ENCODE peak calls at places on chromosomes 7 and 10, in six cellular contexts. T is neuronal stem cell, G is H1, B is IMR-90, L is mesenchymal stem cell, I is H9. R is an unnamed sample.

GRCh38 chr10:113806503-113806902 is 47.4 kb downstream of the DCLRE1A start:
- DNase-seq in G (no peak), I (no peak), L (no peak), B (no peak), T (no peak), R (no peak)

GRCh38 chr7:92834661-92835139 is 1.7 kb downstream of the CDK6 start:
- DNase-seq in G (no peak), L (peak), T (peak), I (peak), B (no peak), R (no peak)

GRCh38 chr10:69239816-69240434 is 19.8 kb downstream of the HKDC1 start:
- DNase-seq in I (no peak), B (no peak), G (no peak), L (no peak), T (no peak), R (no peak)

GRCh38 chr7:129550673-129551360 is 48.5 kb downstream of the SMKR1 start:
- DNase-seq in T (no peak), B (no peak), L (no peak), G (no peak), I (no peak), R (peak)

GRCh38 chr7:144386741-144387140 is 16.8 kb downstream of the NOBOX start:
- DNase-seq in B (peak), L (peak), T (no peak), G (no peak), I (no peak), R (peak)

GRCh38 chr10:113732160-113732881 is 19.2 kb upstream of the PLEKHS1 start:
- DNase-seq in G (no peak), I (no peak), L (no peak), B (no peak), T (no peak), R (peak)

GRCh38 chr7:117750612-117751563 is 122.4 kb downstream of the CTTNBP2 start:
- DNase-seq in G (no peak), L (peak), B (peak), T (peak), I (no peak), R (no peak)

GRCh38 chr10:98041352-98042043 is 11.1 kb upstream of the CRTAC1 start:
- DNase-seq in T (peak), L (peak), I (peak), B (peak), G (peak), R (peak)

GRCh38 chr10:126634915-126635314 is 35.6 kb downstream of the C10orf90 start:
- DNase-seq in B (no peak), I (no peak), L (no peak), T (no peak), G (no peak), R (no peak)

GRCh38 chr10:125231116-125231812 is 70.9 kb upstream of the CTBP2 start:
- DNase-seq in I (peak), L (peak), G (peak), T (peak), B (peak), R (peak)

GRCh38 chr7:157278791-157279678 is 57.8 kb upstream of the DNAJB6 start:
- DNase-seq in G (no peak), T (no peak), B (no peak), L (no peak), I (peak), R (peak)

GRCh38 chr7:3156508-3156907 is 112.8 kb upstream of the CARD11 start:
- DNase-seq in I (no peak), G (no peak), T (no peak), B (no peak), L (no peak), R (no peak)

GRCh38 chr7:155789001-155789725 is 23.1 kb downstream of the SHH start:
- DNase-seq in I (no peak), B (no peak), T (no peak), L (no peak), G (no peak), R (peak)

GRCh38 chr7:143285806-143286521 is 1.2 kb downstream of the TMEM139 start:
- DNase-seq in I (no peak), L (no peak), B (no peak), T (no peak), G (no peak), R (no peak)

GRCh38 chr7:163971-164881 is 28.1 kb upstream of the FAM20C start:
- DNase-seq in B (no peak), T (no peak), I (no peak), L (no peak), G (no peak), R (no peak)

GRCh38 chr10:122293156-122293978 is 22.3 kb downstream of the BTBD16 start:
- DNase-seq in I (no peak), B (no peak), L (no peak), G (no peak), T (no peak), R (peak)

GRCh38 chr7:82294258-82294855 is 149.2 kb downstream of the CACNA2D1 start:
- DNase-seq in L (no peak), T (no peak), B (peak), I (no peak), G (no peak), R (no peak)

GRCh38 chr10:132448248-132448731 is 51.3 kb downstream of the PWWP2B start:
- DNase-seq in T (no peak), B (no peak), L (peak), G (no peak), I (peak), R (peak)
- H2AFZ ChIP-seq in T (peak), B (peak), L (peak), G (no peak), I (no peak), R (no peak)

GRCh38 chr7:100101016-100101862 is at the start of the genes AP4M1 and MCM7:
- DNase-seq in G (peak), I (peak), B (peak), T (peak), L (peak), R (peak)

GRCh38 chr7:100099452-100099851 is 1.7 kb downstream of the MCM7 start:
- DNase-seq in L (no peak), B (no peak), T (no peak), G (no peak), I (no peak), R (no peak)

GRCh38 chr7:100102950-100103840 is 1.8 kb downstream of the AP4M1 start:
- DNase-seq in B (peak), L (peak), T (no peak), G (no peak), I (no peak), R (no peak)

GRCh38 chr7:100098913-100099312 is 2.3 kb downstream of the MCM7 start:
- DNase-seq in G (no peak), L (no peak), B (no peak), I (no peak), T (no peak), R (no peak)

GRCh38 chr7:100100420-100101015 is 679 bp downstream of the MCM7 start:
- DNase-seq in B (peak), G (no peak), T (peak), L (peak), I (peak), R (peak)
- H3K23ac ChIP-seq in B (peak), G (no peak), T (peak), L (no peak), I (no peak), R (no peak)

DNA sequence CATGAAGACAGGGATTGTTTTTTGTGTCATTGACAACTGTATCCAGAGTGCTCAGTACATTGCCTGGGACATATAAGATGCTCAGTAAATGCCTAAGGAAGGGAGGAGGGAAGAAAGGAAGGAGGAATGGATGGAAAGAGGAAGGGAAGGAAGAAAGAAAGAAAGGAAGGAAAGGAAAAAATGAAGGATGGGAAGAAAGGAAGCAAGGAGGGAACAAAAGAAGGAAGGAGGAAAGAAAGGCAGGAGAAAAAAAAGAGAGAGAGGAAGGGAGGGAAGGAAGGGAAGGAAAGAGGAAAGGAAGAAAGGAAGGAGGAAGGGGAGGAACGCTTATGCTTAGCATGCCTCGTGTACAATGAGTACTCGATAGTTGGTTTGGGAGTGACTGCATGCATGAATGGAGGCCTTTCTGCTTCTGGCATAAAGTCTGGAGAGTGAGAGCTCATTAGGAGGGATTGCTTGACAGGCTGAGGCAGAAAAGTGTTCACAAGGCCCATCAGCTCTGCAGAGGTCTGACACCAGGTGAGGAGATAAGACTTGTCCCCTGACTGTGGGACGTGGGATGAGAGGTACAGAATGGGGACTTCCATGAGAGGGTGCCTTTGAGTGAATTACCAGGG is 514.8 kb downstream of the RPS24 start:
- DNase-seq in I (no peak), T (no peak), B (no peak), L (no peak), G (no peak), R (no peak)
- H4K91ac ChIP-seq in I (no peak), T (no peak), B (no peak), L (no peak), G (no peak), R (no peak)

DNA sequence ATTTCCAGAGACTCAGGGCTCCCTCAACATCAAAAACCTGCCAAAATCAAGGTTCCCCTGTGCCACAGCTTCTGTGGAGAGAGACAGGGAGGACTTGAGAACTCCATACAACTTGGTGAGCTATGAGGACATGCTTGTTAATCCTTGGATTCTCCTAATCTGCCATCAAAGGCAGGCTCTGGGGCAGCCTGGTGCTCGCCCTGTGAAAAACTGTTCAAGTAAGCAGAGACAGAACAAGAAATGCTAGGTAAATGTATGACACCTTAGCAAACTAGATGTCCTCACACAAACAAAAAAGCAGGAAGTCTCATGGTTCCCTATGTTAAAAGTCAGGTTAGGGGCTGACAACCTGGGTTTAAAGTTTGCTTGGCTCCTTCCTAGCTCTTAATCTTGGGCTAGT is 73.6 kb downstream of the ANK3 start:
- DNase-seq in G (no peak), L (no peak), T (no peak), B (no peak), I (no peak), R (no peak)
- H2AFZ ChIP-seq in G (no peak), L (no peak), T (no peak), B (no peak), I (no peak), R (no peak)

R was measured in trophoblast cell.